ENCODE peak calls at places on chromosomes 2 and 18, in six cellular contexts. One of them, this sample, is unnamed.
A peak's percentile ranks its signal among the peaks of the same experiment; 100 is the strongest.

GRCh38 chr2:176565641-176566323 is 296.5 kb downstream of the MTX2 start:
- DNase-seq in right lobe of liver: no peak
- DNase-seq in tibial artery: peak; percentile 22
- DNase-seq in SJSA1: peak; percentile 66
- DNase-seq in CD8-positive, alpha-beta T cell: no peak
- DNase-seq in IMR-90: peak; percentile 70
- DNase-seq in this sample: peak; percentile 45

GRCh38 chr2:227834423-227834822 is 20.8 kb downstream of the CCL20 start:
- DNase-seq in right lobe of liver: no peak
- DNase-seq in tibial artery: no peak
- DNase-seq in SJSA1: no peak
- DNase-seq in CD8-positive, alpha-beta T cell: no peak
- DNase-seq in IMR-90: peak; percentile 33
- DNase-seq in this sample: no peak

GRCh38 chr18:59912007-59912550 is 12.3 kb downstream of the PMAIP1 start:
- DNase-seq in right lobe of liver: no peak
- DNase-seq in tibial artery: no peak
- DNase-seq in SJSA1: no peak
- DNase-seq in CD8-positive, alpha-beta T cell: no peak
- DNase-seq in IMR-90: no peak
- DNase-seq in this sample: no peak

GRCh38 chr18:63831080-63831788 is 56.0 kb downstream of the SERPINB7 start:
- DNase-seq in right lobe of liver: no peak
- DNase-seq in tibial artery: no peak
- DNase-seq in SJSA1: no peak
- DNase-seq in CD8-positive, alpha-beta T cell: no peak
- DNase-seq in IMR-90: peak; percentile 84
- DNase-seq in this sample: no peak

GRCh38 chr2:223950448-223951347 is 5.6 kb upstream of the WDFY1 start:
- DNase-seq in right lobe of liver: no peak
- DNase-seq in tibial artery: no peak
- DNase-seq in SJSA1: no peak
- DNase-seq in CD8-positive, alpha-beta T cell: no peak
- DNase-seq in IMR-90: no peak
- DNase-seq in this sample: no peak

GRCh38 chr18:55529581-55529980 is 58.4 kb downstream of the TCF4 start:
- DNase-seq in right lobe of liver: no peak
- DNase-seq in tibial artery: no peak
- DNase-seq in SJSA1: no peak
- DNase-seq in CD8-positive, alpha-beta T cell: no peak
- DNase-seq in IMR-90: no peak
- DNase-seq in this sample: no peak

GRCh38 chr2:182587831-182588230 is 128.2 kb upstream of the DNAJC10 start:
- DNase-seq in right lobe of liver: no peak
- DNase-seq in tibial artery: no peak
- DNase-seq in SJSA1: no peak
- DNase-seq in CD8-positive, alpha-beta T cell: no peak
- DNase-seq in IMR-90: peak; percentile 94
- DNase-seq in this sample: no peak

GRCh38 chr2:12506846-12507245 is 209.9 kb upstream of the TRIB2 start:
- DNase-seq in right lobe of liver: no peak
- DNase-seq in tibial artery: no peak
- DNase-seq in SJSA1: no peak
- DNase-seq in CD8-positive, alpha-beta T cell: no peak
- DNase-seq in IMR-90: peak; percentile 14
- DNase-seq in this sample: no peak

GRCh38 chr2:126902152-126902835 is 3.6 kb downstream of the TEX51 start:
- DNase-seq in right lobe of liver: no peak
- DNase-seq in tibial artery: no peak
- DNase-seq in SJSA1: no peak
- DNase-seq in CD8-positive, alpha-beta T cell: no peak
- DNase-seq in IMR-90: no peak
- DNase-seq in this sample: peak; percentile 16

GRCh38 chr2:22290293-22290692 is 1094.7 kb upstream of the KLHL29 start:
- DNase-seq in right lobe of liver: no peak
- DNase-seq in tibial artery: no peak
- DNase-seq in SJSA1: no peak
- DNase-seq in CD8-positive, alpha-beta T cell: no peak
- DNase-seq in IMR-90: no peak
- DNase-seq in this sample: no peak

GRCh38 chr2:197399887-197400540 is 34.8 kb downstream of the SF3B1 start:
- DNase-seq in right lobe of liver: no peak
- DNase-seq in tibial artery: no peak
- DNase-seq in SJSA1: no peak
- DNase-seq in CD8-positive, alpha-beta T cell: no peak
- DNase-seq in IMR-90: peak; percentile 20
- DNase-seq in this sample: no peak

GRCh38 chr2:191056218-191056617 is 42.2 kb upstream of the STAT1 start:
- DNase-seq in right lobe of liver: no peak
- DNase-seq in tibial artery: no peak
- DNase-seq in SJSA1: no peak
- DNase-seq in CD8-positive, alpha-beta T cell: no peak
- DNase-seq in IMR-90: no peak
- DNase-seq in this sample: no peak

GRCh38 chr2:72949642-72950041 is 32.3 kb downstream of the EMX1 start:
- DNase-seq in right lobe of liver: no peak
- DNase-seq in tibial artery: no peak
- DNase-seq in SJSA1: no peak
- DNase-seq in CD8-positive, alpha-beta T cell: no peak
- DNase-seq in IMR-90: peak; percentile 39
- DNase-seq in this sample: no peak
- H3K27ac ChIP-seq in right lobe of liver: no peak overlapping the region
- H3K27ac ChIP-seq in tibial artery: no peak overlapping the region
- H3K27ac ChIP-seq in SJSA1: no peak overlapping the region
- H3K27ac ChIP-seq in CD8-positive, alpha-beta T cell: no peak overlapping the region
- H3K27ac ChIP-seq in IMR-90: no peak overlapping the region
- H3K27ac ChIP-seq in this sample: no peak overlapping the region

GRCh38 chr18:58223717-58224424 is 179.8 kb downstream of the NEDD4L start:
- DNase-seq in right lobe of liver: peak; percentile 74
- DNase-seq in tibial artery: no peak
- DNase-seq in SJSA1: peak; percentile 86
- DNase-seq in CD8-positive, alpha-beta T cell: no peak
- DNase-seq in IMR-90: peak; percentile 96
- DNase-seq in this sample: no peak

GRCh38 chr18:58225101-58225500 is 181.1 kb downstream of the NEDD4L start:
- DNase-seq in right lobe of liver: peak; percentile 38
- DNase-seq in tibial artery: no peak
- DNase-seq in SJSA1: no peak
- DNase-seq in CD8-positive, alpha-beta T cell: no peak
- DNase-seq in IMR-90: no peak
- DNase-seq in this sample: no peak

GRCh38 chr18:58222439-58223125 is 178.6 kb downstream of the NEDD4L start:
- DNase-seq in right lobe of liver: no peak
- DNase-seq in tibial artery: no peak
- DNase-seq in SJSA1: no peak
- DNase-seq in CD8-positive, alpha-beta T cell: no peak
- DNase-seq in IMR-90: peak; percentile 33
- DNase-seq in this sample: no peak

GRCh38 chr18:58226476-58226875 is 182.4 kb downstream of the NEDD4L start:
- DNase-seq in right lobe of liver: no peak
- DNase-seq in tibial artery: no peak
- DNase-seq in SJSA1: no peak
- DNase-seq in CD8-positive, alpha-beta T cell: no peak
- DNase-seq in IMR-90: no peak
- DNase-seq in this sample: no peak

DNA sequence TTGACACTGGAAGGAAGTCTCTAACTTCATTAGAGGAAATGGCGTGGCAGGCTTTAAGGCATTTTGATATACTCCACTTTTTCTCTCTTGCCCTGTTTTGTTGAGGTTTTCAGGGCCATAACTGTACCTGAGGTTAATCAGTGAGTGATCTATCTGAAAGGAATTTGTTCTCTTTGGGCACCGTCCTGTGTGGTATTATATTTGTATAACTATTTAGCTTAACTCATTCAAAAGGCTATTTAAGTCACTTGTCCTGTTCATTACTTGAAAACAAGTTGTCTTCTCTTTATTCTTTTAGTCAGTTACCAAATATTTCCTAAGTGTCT is 180.4 kb downstream of the NEDD4L start:
- DNase-seq in right lobe of liver: no peak
- DNase-seq in tibial artery: no peak
- DNase-seq in SJSA1: no peak
- DNase-seq in CD8-positive, alpha-beta T cell: no peak
- DNase-seq in IMR-90: no peak
- DNase-seq in this sample: no peak
- H3K4me1 ChIP-seq in right lobe of liver: peaks cover 23% of the 10 kb centered on the region
- H3K4me1 ChIP-seq in tibial artery: no peaks in the 10 kb centered on the region
- H3K4me1 ChIP-seq in SJSA1: peaks cover 47% of the 10 kb centered on the region
- H3K4me1 ChIP-seq in CD8-positive, alpha-beta T cell: no peaks in the 10 kb centered on the region
- H3K4me1 ChIP-seq in IMR-90: peaks cover 15% of the 10 kb centered on the region
- H3K4me1 ChIP-seq in this sample: no peaks in the 10 kb centered on the region

GRCh38 chr2:161123531-161124030 is 36.6 kb upstream of the TANK start:
- DNase-seq in right lobe of liver: no peak
- DNase-seq in tibial artery: no peak
- DNase-seq in SJSA1: no peak
- DNase-seq in CD8-positive, alpha-beta T cell: no peak
- DNase-seq in IMR-90: no peak
- DNase-seq in this sample: no peak
- H3K27ac ChIP-seq in right lobe of liver: no peak overlapping the region
- H3K27ac ChIP-seq in tibial artery: peak overlapping the region; percentile 72
- H3K27ac ChIP-seq in SJSA1: peak overlapping the region; percentile 90
- H3K27ac ChIP-seq in CD8-positive, alpha-beta T cell: no peak overlapping the region
- H3K27ac ChIP-seq in IMR-90: peak overlapping the region; percentile 72
- H3K27ac ChIP-seq in this sample: peak overlapping the region; percentile 86

DNA sequence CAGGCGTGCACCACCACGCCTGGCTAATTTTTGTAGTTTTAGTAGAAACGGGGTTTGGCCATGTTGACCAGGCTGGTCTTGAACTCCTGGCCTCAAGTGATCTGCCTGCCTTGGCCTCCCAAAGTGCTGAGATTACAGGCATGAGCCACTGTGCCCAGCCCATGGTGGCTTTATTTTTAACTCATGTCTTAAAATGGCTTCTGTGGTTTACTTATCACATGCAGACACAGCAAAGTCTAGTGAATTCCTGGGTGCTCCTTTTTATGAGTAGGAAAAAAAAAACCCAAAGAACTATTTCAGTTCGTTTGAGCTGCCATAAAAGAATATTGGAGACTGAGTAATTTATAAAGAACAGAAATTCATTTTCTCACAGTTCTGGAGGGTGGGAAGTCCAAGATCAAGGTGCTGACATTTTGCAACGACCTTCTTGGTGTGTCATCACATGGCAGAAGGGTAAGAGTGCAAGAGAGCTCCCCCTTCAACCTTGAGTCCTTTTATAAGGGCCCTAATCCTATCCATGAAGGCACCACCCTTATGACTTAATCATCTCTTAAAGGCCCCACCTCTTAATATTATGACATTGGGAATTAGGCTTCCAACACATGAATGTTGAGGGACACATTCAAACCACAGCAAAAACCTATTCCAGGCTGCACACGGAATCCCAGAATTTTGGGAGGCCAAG is 12.6 kb upstream of the REL start:
- DNase-seq in right lobe of liver: no peak
- DNase-seq in tibial artery: no peak
- DNase-seq in SJSA1: no peak
- DNase-seq in CD8-positive, alpha-beta T cell: no peak
- DNase-seq in IMR-90: no peak
- DNase-seq in this sample: no peak
- H3K4me1 ChIP-seq in right lobe of liver: no peaks in the 10 kb centered on the region
- H3K4me1 ChIP-seq in tibial artery: no peaks in the 10 kb centered on the region
- H3K4me1 ChIP-seq in SJSA1: no peaks in the 10 kb centered on the region
- H3K4me1 ChIP-seq in CD8-positive, alpha-beta T cell: peaks cover 15% of the 10 kb centered on the region
- H3K4me1 ChIP-seq in IMR-90: no peaks in the 10 kb centered on the region
- H3K4me1 ChIP-seq in this sample: no peaks in the 10 kb centered on the region

GRCh38 chr2:201402651-201403573 is 45.8 kb upstream of the FLACC1 start:
- DNase-seq in right lobe of liver: no peak
- DNase-seq in tibial artery: no peak
- DNase-seq in SJSA1: no peak
- DNase-seq in CD8-positive, alpha-beta T cell: no peak
- DNase-seq in IMR-90: peak; percentile 55
- DNase-seq in this sample: no peak
- H3K27ac ChIP-seq in right lobe of liver: no peak overlapping the region
- H3K27ac ChIP-seq in tibial artery: no peak overlapping the region
- H3K27ac ChIP-seq in SJSA1: no peak overlapping the region
- H3K27ac ChIP-seq in CD8-positive, alpha-beta T cell: no peak overlapping the region
- H3K27ac ChIP-seq in IMR-90: no peak overlapping the region
- H3K27ac ChIP-seq in this sample: no peak overlapping the region

GRCh38 chr18:48780151-48781001 is 170.4 kb downstream of the SMAD7 start:
- DNase-seq in right lobe of liver: peak; percentile 48
- DNase-seq in tibial artery: no peak
- DNase-seq in SJSA1: no peak
- DNase-seq in CD8-positive, alpha-beta T cell: no peak
- DNase-seq in IMR-90: peak; percentile 38
- DNase-seq in this sample: no peak

GRCh38 chr18:48782381-48782841 is 168.4 kb downstream of the SMAD7 start:
- DNase-seq in right lobe of liver: peak; percentile 47
- DNase-seq in tibial artery: peak; percentile 78
- DNase-seq in SJSA1: no peak
- DNase-seq in CD8-positive, alpha-beta T cell: no peak
- DNase-seq in IMR-90: no peak
- DNase-seq in this sample: peak; percentile 88

GRCh38 chr18:48779462-48779861 is 171.3 kb downstream of the SMAD7 start:
- DNase-seq in right lobe of liver: no peak
- DNase-seq in tibial artery: no peak
- DNase-seq in SJSA1: no peak
- DNase-seq in CD8-positive, alpha-beta T cell: no peak
- DNase-seq in IMR-90: no peak
- DNase-seq in this sample: no peak

GRCh38 chr18:48781990-48782368 is 168.8 kb downstream of the SMAD7 start:
- DNase-seq in right lobe of liver: peak; percentile 55
- DNase-seq in tibial artery: no peak
- DNase-seq in SJSA1: no peak
- DNase-seq in CD8-positive, alpha-beta T cell: no peak
- DNase-seq in IMR-90: no peak
- DNase-seq in this sample: no peak

DNA sequence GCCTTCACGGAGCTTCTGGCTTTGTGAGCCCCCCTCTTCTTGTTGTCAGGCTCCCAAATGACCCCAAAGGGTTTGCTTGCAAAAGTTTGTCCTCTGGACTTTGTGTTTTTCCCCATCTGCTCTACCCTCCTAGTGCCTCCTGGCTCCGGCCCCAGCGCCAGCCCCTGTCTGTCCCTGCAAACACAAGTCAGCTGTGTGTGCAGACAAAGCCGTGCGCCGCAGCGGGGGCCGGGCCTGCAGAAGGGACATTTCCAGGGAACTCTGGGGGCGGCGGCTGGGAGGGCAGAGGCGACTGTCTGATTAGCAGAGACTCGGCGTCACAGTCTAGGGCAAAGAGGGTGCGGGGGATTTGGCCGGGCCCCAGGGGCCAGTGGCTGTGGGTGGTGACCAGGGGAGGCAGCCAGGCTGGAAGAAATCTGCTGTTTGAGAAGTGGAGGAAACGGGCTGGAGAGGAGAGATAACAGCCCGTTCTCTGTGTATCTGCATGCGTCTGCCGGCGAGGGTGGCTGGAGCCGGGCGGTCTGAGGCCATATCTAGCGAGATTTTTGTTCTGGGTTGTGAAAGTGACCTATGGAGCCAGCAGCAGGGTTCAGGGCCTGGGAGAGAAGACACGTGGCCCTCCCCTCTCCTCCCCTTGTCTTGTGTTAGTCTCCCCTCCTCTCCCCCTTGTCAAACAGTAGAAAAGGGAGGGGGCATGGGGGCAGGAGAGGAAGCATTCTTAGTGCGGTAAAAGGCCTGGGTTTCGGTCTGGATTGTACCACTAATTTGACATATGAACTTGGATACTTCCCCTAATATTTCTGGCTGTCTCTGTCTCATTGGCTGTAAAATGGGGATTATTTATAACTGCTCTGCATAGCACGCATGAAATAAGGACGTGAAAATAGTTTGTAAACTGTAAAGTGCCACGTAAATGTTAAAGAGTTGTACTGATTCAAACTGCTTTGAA is 169.4 kb downstream of the SMAD7 start:
- DNase-seq in right lobe of liver: peak; percentile 97
- DNase-seq in tibial artery: peak; percentile 92
- DNase-seq in SJSA1: no peak
- DNase-seq in CD8-positive, alpha-beta T cell: no peak
- DNase-seq in IMR-90: peak; percentile 39
- DNase-seq in this sample: peak; percentile 97
- H3K4me1 ChIP-seq in right lobe of liver: peaks cover 48% of the 10 kb centered on the region
- H3K4me1 ChIP-seq in tibial artery: peaks cover 74% of the 10 kb centered on the region
- H3K4me1 ChIP-seq in SJSA1: peaks cover 31% of the 10 kb centered on the region
- H3K4me1 ChIP-seq in CD8-positive, alpha-beta T cell: peaks cover 16% of the 10 kb centered on the region
- H3K4me1 ChIP-seq in IMR-90: peaks cover 46% of the 10 kb centered on the region
- H3K4me1 ChIP-seq in this sample: no peaks in the 10 kb centered on the region

This sample was measured in aorta.